ENCODE peak calls at places on chromosome 21, in four cellular contexts. A is AG10803, L is fibroblast of pulmonary artery, T is astrocyte of the spinal cord. Q is an unnamed sample.

GRCh38 chr21:30329203-30329868 is 8.2 kb downstream of the KRTAP27-1 start:
- DNase-seq in A (no peak), L (no peak), T (peak), Q (peak)

GRCh38 chr21:14843991-14844390 is 220.8 kb downstream of the NRIP1 start:
- DNase-seq in A (no peak), L (no peak), T (no peak), Q (peak)

GRCh38 chr21:34526618-34527290 is 14.7 kb upstream of the KCNE1 start:
- DNase-seq in A (peak), L (peak), T (peak), Q (peak)

GRCh38 chr21:16116798-16117197 is 387.0 kb downstream of the USP25 start:
- DNase-seq in A (peak), L (peak), T (peak), Q (peak)

GRCh38 chr21:16842716-16843115 is 670.1 kb upstream of the CXADR start:
- DNase-seq in A (peak), L (no peak), T (peak), Q (no peak)

GRCh38 chr21:42644223-42645208 is 8.9 kb upstream of the PDE9A start:
- DNase-seq in A (no peak), L (no peak), T (peak), Q (peak)

GRCh38 chr21:33189237-33189636 is 40.5 kb upstream of the IFNAR2 start:
- DNase-seq in A (no peak), L (no peak), T (no peak), Q (no peak)

GRCh38 chr21:25329227-25329626 is 278.1 kb downstream of the MRPL39 start:
- DNase-seq in A (peak), L (peak), T (peak), Q (peak)

GRCh38 chr21:16124397-16125130 is 394.8 kb downstream of the USP25 start:
- DNase-seq in A (peak), L (peak), T (peak), Q (peak)

GRCh38 chr21:17869115-17869514 is 50.0 kb upstream of the C21orf91 start:
- DNase-seq in A (no peak), L (no peak), T (no peak), Q (no peak)

GRCh38 chr21:34335316-34335715 is 28.5 kb upstream of the KCNE2 start:
- DNase-seq in A (peak), L (no peak), T (no peak), Q (no peak)

GRCh38 chr21:42537106-42537742 is 23.6 kb downstream of the SLC37A1 start:
- DNase-seq in A (no peak), L (peak), T (no peak), Q (peak)

GRCh38 chr21:17693801-17694200 is 81.1 kb upstream of the BTG3 start:
- DNase-seq in A (no peak), L (no peak), T (no peak), Q (no peak)

GRCh38 chr21:42423197-42423675 is 19.5 kb downstream of the UBASH3A start:
- DNase-seq in A (no peak), L (no peak), T (no peak), Q (no peak)

GRCh38 chr21:35818597-35818996 is 241.7 kb downstream of the SETD4 start:
- DNase-seq in A (no peak), L (no peak), T (no peak), Q (no peak)

GRCh38 chr21:16587671-16588379 is 858.0 kb downstream of the USP25 start:
- DNase-seq in A (peak), L (peak), T (peak), Q (peak)

GRCh38 chr21:25811186-25811585 is 76.4 kb downstream of the GABPA start:
- DNase-seq in A (no peak), L (no peak), T (no peak), Q (no peak)

GRCh38 chr21:34553199-34553952 is 41.4 kb upstream of the KCNE1 start:
- DNase-seq in A (peak), L (peak), T (peak), Q (peak)

GRCh38 chr21:38322551-38322950 is 65.8 kb downstream of the KCNJ15 start:
- DNase-seq in A (peak), L (no peak), T (peak), Q (no peak)

GRCh38 chr21:42699196-42699595 is 45.8 kb downstream of the PDE9A start:
- DNase-seq in A (no peak), L (no peak), T (no peak), Q (no peak)

GRCh38 chr21:33078907-33079582 is 9.1 kb downstream of the OLIG1 start:
- DNase-seq in A (peak), L (peak), T (peak), Q (peak)

GRCh38 chr21:42261832-42262200 is 42.9 kb downstream of the ABCG1 start:
- DNase-seq in A (no peak), L (no peak), T (no peak), Q (peak)

GRCh38 chr21:31908106-31909031 is 35.5 kb downstream of the HUNK start:
- DNase-seq in A (peak), L (no peak), T (peak), Q (no peak)

GRCh38 chr21:37166733-37167132 is 93.7 kb downstream of the TTC3 start:
- DNase-seq in A (no peak), L (peak), T (no peak), Q (no peak)
- TF ChIP-seq CTCF in A (no peak), L (no peak), T (peak), Q (peak)

GRCh38 chr21:44490405-44490804 is 35.1 kb downstream of the LRRC3 start:
- DNase-seq in A (no peak), L (no peak), T (no peak), Q (no peak)

GRCh38 chr21:44492572-44493385 is 37.5 kb downstream of the LRRC3 start:
- DNase-seq in A (no peak), L (no peak), T (no peak), Q (no peak)

GRCh38 chr21:44490816-44491215 is 35.5 kb downstream of the LRRC3 start:
- DNase-seq in A (no peak), L (no peak), T (no peak), Q (no peak)

GRCh38 chr21:44487831-44488230 is 32.5 kb downstream of the LRRC3 start:
- DNase-seq in A (peak), L (peak), T (peak), Q (peak)

GRCh38 chr21:44489962-44490361 is 34.7 kb downstream of the LRRC3 start:
- DNase-seq in A (no peak), L (no peak), T (no peak), Q (no peak)
- TF ChIP-seq CTCF in A (no peak), L (peak), T (no peak), Q (peak)

DNA sequence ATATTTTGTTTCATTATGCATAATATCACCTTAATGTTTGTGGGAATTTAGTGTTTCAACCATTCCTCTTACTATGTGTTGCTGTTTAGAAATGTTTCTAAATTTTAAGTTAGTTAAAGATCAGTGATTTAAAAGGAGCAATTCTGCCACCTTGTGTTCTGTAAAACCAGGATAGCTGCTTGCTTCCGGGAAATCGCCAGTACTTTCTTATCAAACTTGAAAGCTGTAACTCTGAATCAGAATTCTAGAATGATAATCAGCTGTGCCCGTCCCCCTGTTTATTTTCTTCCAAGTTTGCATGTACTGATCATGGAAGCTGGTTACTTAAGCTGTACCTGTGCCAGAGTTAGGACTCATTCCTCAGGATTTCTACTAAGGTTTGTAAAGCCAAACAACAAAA is 656.4 kb downstream of the LTN1 start:
- DNase-seq in A (peak), L (peak), T (peak), Q (peak)
- TF ChIP-seq CTCF in A (peak), L (peak), T (peak), Q (peak)

GRCh38 chr21:43864806-43865470 is at the start of gene AGPAT3:
- DNase-seq in A (peak), L (no peak), T (no peak), Q (no peak)
- TF ChIP-seq CTCF in A (no peak), L (no peak), T (no peak), Q (no peak)

GRCh38 chr21:45393833-45394638 is 10.9 kb upstream of the COL18A1 start:
- DNase-seq in A (no peak), L (no peak), T (no peak), Q (no peak)

GRCh38 chr21:45393021-45393420 is 11.9 kb upstream of the COL18A1 start:
- DNase-seq in A (no peak), L (no peak), T (no peak), Q (no peak)

GRCh38 chr21:45401054-45401518 is 3.9 kb upstream of the COL18A1 start:
- DNase-seq in A (no peak), L (no peak), T (no peak), Q (no peak)

GRCh38 chr21:45396620-45396995 is 8.4 kb upstream of the COL18A1 start:
- DNase-seq in A (no peak), L (no peak), T (no peak), Q (no peak)

GRCh38 chr21:45397381-45397780 is 7.6 kb upstream of the COL18A1 start:
- DNase-seq in A (no peak), L (no peak), T (no peak), Q (no peak)
- TF ChIP-seq CTCF in A (no peak), L (no peak), T (no peak), Q (no peak)